ENCODE peak calls at places on chromosomes 16 and 17, in four cellular contexts. V is HCT116, R is K562, N is HepG2. H is an unnamed sample. For H3K4me1 and H4K20me1, the result is how much of the 10 kb centered on the place peaks cover.

GRCh38 chr16:23691483-23692189 is 12.9 kb downstream of the PLK1 start:
- DNase-seq in N (no peak), R (no peak), V (no peak), H (no peak)

GRCh38 chr16:32116080-32116479 is 137.0 kb upstream of the TP53TG3D start:
- DNase-seq in N (no peak), V (no peak), R (peak), H (no peak)

GRCh38 chr17:47850692-47851573 is at the start of gene SP6:
- DNase-seq in V (peak), R (peak), N (peak), H (peak)

GRCh38 chr16:2228161-2228824 is 4.9 kb downstream of the E4F1 start:
- DNase-seq in R (no peak), V (no peak), N (no peak), H (no peak)

GRCh38 chr17:6507535-6507934 is 48.8 kb downstream of the PITPNM3 start:
- DNase-seq in V (peak), R (no peak), N (no peak), H (no peak)

GRCh38 chr17:67998466-67998865 is 2.2 kb upstream of the C17orf58 start:
- DNase-seq in R (no peak), N (no peak), V (no peak), H (no peak)

GRCh38 chr16:72467157-72467759 is 295.3 kb upstream of the PMFBP1 start:
- DNase-seq in N (peak), V (peak), R (peak), H (peak)

GRCh38 chr17:27082775-27083154 is 211.1 kb upstream of the WSB1 start:
- DNase-seq in V (no peak), N (no peak), R (no peak), H (no peak)

GRCh38 chr16:72312862-72313261 is 140.9 kb upstream of the PMFBP1 start:
- DNase-seq in R (no peak), N (no peak), V (no peak), H (no peak)

GRCh38 chr16:89102035-89102776 is 8.6 kb downstream of the ACSF3 start:
- DNase-seq in V (no peak), R (no peak), N (no peak), H (no peak)

GRCh38 chr17:56933151-56933745 is 19.4 kb upstream of the TRIM25 start:
- DNase-seq in R (no peak), V (no peak), N (no peak), H (no peak)

GRCh38 chr16:78962457-78962929 is 638.0 kb downstream of the MAF start:
- DNase-seq in V (no peak), N (no peak), R (no peak), H (no peak)

GRCh38 chr16:47461598-47462266 is 601 bp downstream of the PHKB start:
- DNase-seq in R (peak), V (peak), N (peak), H (peak)

GRCh38 chr17:79792984-79793923 is 3.6 kb downstream of the CBX8 start:
- DNase-seq in R (no peak), V (no peak), N (no peak), H (peak)

GRCh38 chr17:58341861-58342475 is 10.0 kb downstream of the SUPT4H1 start:
- DNase-seq in V (no peak), R (no peak), N (no peak), H (no peak)

GRCh38 chr16:29170393-29171239 is 185.8 kb downstream of the LAT start:
- DNase-seq in V (no peak), R (no peak), N (no peak), H (peak)

GRCh38 chr16:89478576-89479221 is 11.7 kb downstream of the ANKRD11 start:
- DNase-seq in R (no peak), N (peak), V (no peak), H (no peak)

GRCh38 chr17:50213026-50214015 is 11.9 kb upstream of the COL1A1 start:
- DNase-seq in V (no peak), R (peak), N (peak), H (peak)

GRCh38 chr17:5282639-5283217 is 644 bp downstream of the RABEP1 start:
- DNase-seq in V (no peak), N (no peak), R (peak), H (no peak)

GRCh38 chr16:53744449-53744848 is 40.5 kb downstream of the FTO start:
- DNase-seq in V (no peak), R (no peak), N (peak), H (no peak)

GRCh38 chr17:78558181-78558850 is 18.9 kb downstream of the DNAH17 start:
- DNase-seq in R (no peak), V (peak), N (peak), H (peak)

GRCh38 chr16:72876981-72877373 is 171.0 kb downstream of the ZFHX3 start:
- DNase-seq in V (no peak), R (no peak), N (no peak), H (no peak)

GRCh38 chr17:9368631-9369030 is 207.0 kb downstream of the STX8 start:
- DNase-seq in R (no peak), V (no peak), N (no peak), H (no peak)

GRCh38 chr16:78705694-78706093 is 606.2 kb downstream of the WWOX start:
- DNase-seq in N (peak), R (peak), V (no peak), H (peak)

GRCh38 chr16:20879175-20880053 is 20.7 kb downstream of the DCUN1D3 start:
- DNase-seq in N (peak), R (no peak), V (no peak), H (no peak)

GRCh38 chr16:14409563-14409962 is 220.5 kb downstream of the PARN start:
- DNase-seq in V (no peak), R (no peak), N (peak), H (no peak)

GRCh38 chr17:37742114-37742761 is 2.6 kb downstream of the HNF1B start:
- DNase-seq in V (no peak), R (no peak), N (no peak), H (peak)

GRCh38 chr17:83096401-83097220 is 17.2 kb downstream of the METRNL start:
- DNase-seq in N (no peak), V (no peak), R (no peak), H (no peak)

GRCh38 chr17:48597775-48598631 is 4.4 kb upstream of the HOXB5 start:
- DNase-seq in R (no peak), V (no peak), N (no peak), H (no peak)

GRCh38 chr17:7440113-7440822 is 956 bp downstream of the FGF11 start:
- DNase-seq in N (no peak), R (peak), V (no peak), H (peak)

GRCh38 chr16:2196162-2196980 is at the start of gene CASKIN1:
- DNase-seq in V (no peak), R (peak), N (no peak), H (peak)

DNA sequence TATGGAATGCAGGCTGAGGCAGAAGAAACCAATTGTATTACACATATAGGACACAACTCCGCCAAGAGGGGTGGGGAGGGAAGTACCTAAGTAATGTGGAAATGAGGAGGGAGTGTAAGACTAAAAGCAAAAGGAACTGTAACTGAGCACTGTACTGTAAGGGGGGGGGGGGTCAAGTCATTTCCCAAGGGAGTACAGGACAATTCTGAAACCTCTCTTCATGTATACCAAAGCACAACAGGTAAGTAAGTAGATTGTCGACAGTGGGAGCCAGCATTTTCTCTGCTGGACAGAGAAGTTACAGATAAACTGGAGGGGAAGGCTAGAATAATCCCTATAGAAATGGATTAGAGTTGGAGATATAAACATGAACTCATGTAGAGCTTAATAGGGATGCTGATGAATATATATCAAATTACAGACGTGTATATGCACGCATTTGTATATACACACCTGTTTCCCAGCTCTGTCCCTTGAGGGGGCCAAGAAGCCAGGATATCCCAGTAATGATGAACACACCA is 6.4 kb downstream of the USP22 start:
- DNase-seq in R (no peak), N (no peak), V (no peak), H (no peak)
- H3K4me1 ChIP-seq in R (under half), N (half or more), V (under half), H (under half)

DNA sequence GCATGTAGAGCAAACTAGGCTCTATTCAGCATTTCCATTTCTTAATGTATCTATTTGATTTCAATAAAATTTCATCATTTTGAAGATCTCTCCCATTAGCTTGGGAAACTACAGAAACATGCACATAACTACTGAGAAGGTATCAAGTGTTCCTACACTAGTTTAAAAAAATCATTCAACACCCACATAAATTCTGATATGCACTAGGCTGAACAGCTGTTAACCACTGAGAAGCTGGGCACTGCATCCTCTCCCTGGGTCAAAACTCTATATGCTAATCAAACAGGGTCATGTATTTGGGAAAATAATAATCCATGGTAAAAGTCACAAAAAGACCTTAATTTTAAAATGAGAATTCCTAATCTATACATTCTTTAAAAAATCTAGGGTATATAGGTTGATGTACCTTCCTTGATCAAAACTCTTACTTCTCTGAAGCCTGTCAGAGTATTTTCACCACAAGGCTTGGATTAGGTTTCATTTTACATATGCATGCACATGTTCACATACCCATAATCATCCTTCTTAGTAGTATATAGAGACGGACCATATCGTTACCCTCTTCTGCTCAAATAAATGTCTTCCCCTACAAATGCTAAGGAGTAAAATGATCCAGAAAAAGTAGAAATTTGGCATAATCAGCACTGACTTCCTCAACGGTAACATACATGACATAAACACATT is 57.2 kb downstream of the KANSL1 start:
- DNase-seq in V (no peak), N (no peak), R (no peak), H (no peak)
- H4K20me1 ChIP-seq in V (half or more), N (half or more), R (under half), H (half or more)

GRCh38 chr16:998211-998610 is 16.6 kb downstream of the SOX8 start:
- DNase-seq in N (no peak), R (no peak), V (no peak), H (no peak)

GRCh38 chr16:996672-997071 is 15.1 kb downstream of the SOX8 start:
- DNase-seq in V (no peak), N (no peak), R (no peak), H (no peak)

GRCh38 chr16:998615-999014 is 17.0 kb downstream of the SOX8 start:
- DNase-seq in N (no peak), R (no peak), V (no peak), H (no peak)

GRCh38 chr16:995783-996182 is 14.2 kb downstream of the SOX8 start:
- DNase-seq in V (no peak), R (no peak), N (no peak), H (no peak)

DNA sequence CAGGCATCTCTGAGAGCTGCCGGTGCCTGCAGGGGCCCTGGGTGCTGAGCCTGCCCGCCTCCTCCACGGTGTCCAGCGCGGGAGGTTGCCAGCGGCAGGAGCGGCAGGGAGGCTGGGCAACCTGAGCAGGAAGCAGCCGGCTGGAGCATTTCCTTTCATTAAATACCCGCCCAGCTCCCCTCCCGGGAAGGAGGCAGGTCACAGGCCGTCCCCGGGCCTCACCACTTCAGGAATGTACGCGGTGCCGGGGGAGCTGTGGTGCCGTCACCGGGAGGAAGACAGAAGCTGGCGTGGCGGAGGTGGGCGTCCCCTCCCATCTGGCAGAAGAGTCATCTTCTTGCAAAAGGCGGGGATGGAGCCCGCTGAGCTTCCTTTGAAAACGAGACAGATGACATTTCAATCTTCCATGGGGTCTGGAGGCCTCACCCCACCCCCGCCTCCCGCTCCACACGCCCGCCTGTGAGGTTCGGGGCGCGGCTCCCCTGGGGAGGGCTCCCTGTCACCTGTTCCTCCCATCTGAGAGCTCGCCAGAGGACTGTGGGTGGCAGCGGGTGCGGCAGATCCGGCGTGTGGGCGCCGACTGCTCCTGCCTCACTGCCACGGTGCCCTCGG is 16.0 kb downstream of the SOX8 start:
- DNase-seq in N (no peak), R (no peak), V (no peak), H (no peak)
- TF ChIP-seq ELF1 in N (no peak), R (no peak), V (no peak), H (no peak)

GRCh38 chr17:30302241-30302640 is 10.5 kb upstream of the BLMH start:
- DNase-seq in V (no peak), R (no peak), N (no peak), H (no peak)
- H3K4me1 ChIP-seq in V (under half), R (under half), N (under half), H (under half)

GRCh38 chr17:72527819-72528218 is 407.0 kb downstream of the SOX9 start:
- DNase-seq in V (no peak), R (no peak), N (no peak), H (no peak)
- H4K20me1 ChIP-seq in V (under half), R (under half), N (under half), H (under half)

GRCh38 chr17:373616-374225 is 21.1 kb upstream of the RPH3AL start:
- DNase-seq in V (no peak), N (no peak), R (no peak), H (no peak)
- TF ChIP-seq ELF1 in V (no peak), N (no peak), R (no peak), H (no peak)

GRCh38 chr16:76756423-76756822 is 434.6 kb upstream of the MON1B start:
- DNase-seq in R (no peak), V (no peak), N (no peak), H (no peak)

DNA sequence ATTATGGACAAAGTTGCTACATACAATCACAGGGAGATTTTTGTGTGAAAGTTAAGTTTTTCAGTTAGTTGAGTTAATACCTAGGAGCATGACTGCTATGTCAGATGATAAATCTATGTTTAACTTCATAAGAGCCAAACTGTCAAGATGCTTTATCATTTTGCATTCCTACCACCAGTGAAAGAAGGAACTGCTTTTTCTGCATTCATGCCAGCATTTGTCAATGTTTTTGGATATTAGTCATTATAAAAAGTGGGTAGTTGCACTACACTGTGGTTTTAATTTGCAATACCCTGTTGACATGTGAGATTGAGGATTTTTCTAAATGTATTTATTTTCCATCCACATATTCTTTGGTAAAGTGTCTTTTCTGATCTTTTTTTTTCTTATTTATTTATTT is 434.0 kb upstream of the MON1B start:
- DNase-seq in V (no peak), R (no peak), N (no peak), H (no peak)
- H3K4me1 ChIP-seq in V (under half), R (under half), N (under half), H (under half)

GRCh38 chr16:11571549-11571948 is 15.2 kb downstream of the LITAF start:
- DNase-seq in R (no peak), V (no peak), N (no peak), H (no peak)

GRCh38 chr16:11572301-11572995 is 14.3 kb downstream of the LITAF start:
- DNase-seq in R (no peak), N (no peak), V (no peak), H (no peak)

GRCh38 chr16:11570796-11571195 is 15.9 kb downstream of the LITAF start:
- DNase-seq in R (no peak), N (no peak), V (no peak), H (no peak)

GRCh38 chr16:11566398-11566797 is 20.3 kb downstream of the LITAF start:
- DNase-seq in V (no peak), R (no peak), N (no peak), H (no peak)

GRCh38 chr16:11570258-11570657 is 16.5 kb downstream of the LITAF start:
- DNase-seq in V (no peak), N (no peak), R (no peak), H (no peak)
- H4K20me1 ChIP-seq in V (under half), N (under half), R (under half), H (under half)

GRCh38 chr17:2101448-2102257 is 46.8 kb downstream of the HIC1 start:
- DNase-seq in R (peak), V (peak), N (no peak), H (no peak)
- TF ChIP-seq ELF1 in R (no peak), V (no peak), N (no peak), H (no peak)

H was measured in SK-N-SH.